ENCODE peak calls at places on chromosomes 2 and 18, in nine cellular contexts. N is K562, F is transverse colon, T is stomach, K is heart left ventricle, U is suprapubic skin, A is thyroid gland, W is uterus, Z is A549. D is an unnamed sample.

GRCh38 chr2:17688600-17688999 is 65.0 kb downstream of the SMC6 start:
- DNase-seq in T (no peak), W (no peak), Z (no peak), F (no peak), K (no peak), U (no peak), A (no peak), N (no peak), D (no peak)

GRCh38 chr2:198309673-198310280 is 505.4 kb downstream of the PLCL1 start:
- DNase-seq in Z (peak), K (no peak), W (no peak), U (no peak), A (peak), F (peak), N (peak), T (peak), D (no peak)

GRCh38 chr2:216696751-216697560 is 1.6 kb upstream of the IGFBP5 start:
- DNase-seq in W (no peak), U (no peak), F (no peak), K (no peak), N (peak), Z (peak), A (no peak), T (no peak), D (no peak)

GRCh38 chr2:148273158-148273691 is 252.3 kb downstream of the MBD5 start:
- DNase-seq in A (no peak), N (no peak), Z (no peak), W (no peak), T (no peak), U (no peak), F (no peak), K (no peak), D (no peak)

GRCh38 chr2:23497063-23497462 is 112.1 kb downstream of the KLHL29 start:
- DNase-seq in A (no peak), N (no peak), T (no peak), U (no peak), Z (no peak), F (no peak), W (no peak), K (no peak), D (no peak)

GRCh38 chr2:17800693-17801458 is 15.4 kb upstream of the MSGN1 start:
- DNase-seq in A (no peak), U (no peak), T (no peak), Z (no peak), K (no peak), N (no peak), F (peak), W (no peak), D (no peak)

GRCh38 chr2:132642415-132642814 is 27.6 kb downstream of the LYPD1 start:
- DNase-seq in U (no peak), Z (no peak), F (no peak), K (no peak), W (no peak), N (no peak), T (no peak), A (no peak), D (no peak)

GRCh38 chr2:27958711-27959378 is 68.3 kb downstream of the BABAM2 start:
- DNase-seq in T (no peak), F (no peak), K (no peak), N (no peak), W (no peak), U (no peak), A (no peak), Z (no peak), D (no peak)

GRCh38 chr2:8669157-8669852 is 12.6 kb upstream of the ID2 start:
- DNase-seq in A (no peak), K (peak), W (no peak), F (no peak), U (no peak), Z (no peak), N (no peak), T (no peak), D (no peak)

GRCh38 chr2:105517814-105518705 is 119.2 kb upstream of the FHL2 start:
- DNase-seq in U (no peak), F (peak), W (no peak), A (peak), Z (no peak), N (no peak), T (peak), K (peak), D (peak)

GRCh38 chr18:10908760-10909159 is 240.6 kb downstream of the PIEZO2 start:
- DNase-seq in A (no peak), T (no peak), F (no peak), W (no peak), Z (no peak), K (no peak), U (no peak), N (no peak), D (no peak)

GRCh38 chr18:14086459-14087231 is 45.6 kb downstream of the ZNF519 start:
- DNase-seq in T (no peak), N (peak), K (no peak), Z (peak), W (no peak), A (no peak), F (no peak), U (no peak), D (no peak)

GRCh38 chr2:196954001-196954400 is 27.5 kb upstream of the PGAP1 start:
- DNase-seq in Z (no peak), U (no peak), A (no peak), F (no peak), K (no peak), T (no peak), N (no peak), W (no peak), D (no peak)

GRCh38 chr2:178229927-178230326 is 35.6 kb downstream of the OSBPL6 start:
- DNase-seq in F (no peak), A (no peak), T (no peak), U (no peak), Z (no peak), N (no peak), W (no peak), K (no peak), D (no peak)

GRCh38 chr18:28768791-28769768 is 592.1 kb upstream of the CDH2 start:
- DNase-seq in N (no peak), F (no peak), T (no peak), W (no peak), K (no peak), A (no peak), U (no peak), Z (no peak), D (no peak)

GRCh38 chr2:145569108-145569507 is 1049.2 kb upstream of the ZEB2 start:
- DNase-seq in A (no peak), U (no peak), N (no peak), K (no peak), F (no peak), T (no peak), W (no peak), Z (no peak), D (no peak)

GRCh38 chr2:39631715-39632114 is 34.0 kb upstream of the TMEM178A start:
- DNase-seq in U (no peak), F (no peak), T (no peak), N (peak), Z (no peak), W (no peak), K (peak), A (no peak), D (no peak)

GRCh38 chr2:239576784-239577183 is 176.0 kb upstream of the HDAC4 start:
- DNase-seq in F (no peak), U (no peak), T (no peak), A (no peak), K (no peak), W (no peak), Z (no peak), N (no peak), D (no peak)

GRCh38 chr2:66578853-66579158 is 143.9 kb downstream of the MEIS1 start:
- DNase-seq in A (no peak), W (no peak), N (no peak), K (no peak), F (no peak), Z (no peak), T (no peak), U (no peak), D (no peak)

GRCh38 chr18:43719264-43719795 is 442.0 kb upstream of the SYT4 start:
- DNase-seq in N (no peak), W (no peak), F (no peak), Z (no peak), K (no peak), A (no peak), T (no peak), U (no peak), D (no peak)

GRCh38 chr18:68219867-68220266 is 495.0 kb downstream of the TMX3 start:
- DNase-seq in W (no peak), Z (no peak), N (no peak), U (no peak), T (no peak), K (no peak), A (no peak), F (no peak), D (no peak)

GRCh38 chr2:99888617-99889016 is 253.8 kb downstream of the AFF3 start:
- DNase-seq in F (no peak), K (no peak), N (no peak), W (no peak), T (no peak), U (no peak), Z (no peak), A (no peak), D (no peak)

GRCh38 chr2:99000708-99001107 is 64.7 kb upstream of the CRACDL start:
- DNase-seq in F (no peak), U (no peak), N (no peak), W (no peak), T (no peak), K (no peak), A (no peak), Z (no peak), D (no peak)

GRCh38 chr2:219252084-219252483 is 959 bp upstream of the TUBA4B start:
- DNase-seq in Z (no peak), A (no peak), W (no peak), K (no peak), U (no peak), N (no peak), F (peak), T (peak), D (peak)

GRCh38 chr18:56200381-56200831 is 438.0 kb downstream of the TXNL1 start:
- DNase-seq in A (no peak), K (no peak), U (no peak), N (no peak), T (no peak), Z (no peak), F (no peak), W (no peak), D (no peak)

GRCh38 chr2:111221701-111222100 is 101.0 kb downstream of the BCL2L11 start:
- DNase-seq in F (no peak), W (no peak), U (no peak), A (peak), Z (no peak), N (no peak), T (no peak), K (no peak), D (no peak)

GRCh38 chr2:223076573-223076972 is 24.6 kb downstream of the KCNE4 start:
- DNase-seq in K (no peak), W (no peak), T (no peak), F (no peak), U (no peak), A (no peak), Z (no peak), N (no peak), D (no peak)

GRCh38 chr2:210577263-210578071 is 21.1 kb downstream of the CPS1 start:
- DNase-seq in W (no peak), U (no peak), A (no peak), F (no peak), T (no peak), Z (peak), N (peak), K (no peak), D (no peak)

GRCh38 chr2:111161971-111162370 is 41.3 kb downstream of the BCL2L11 start:
- DNase-seq in U (no peak), Z (no peak), N (no peak), A (peak), T (peak), F (peak), K (peak), W (no peak), D (peak)

GRCh38 chr18:70454705-70455322 is 166.0 kb downstream of the SOCS6 start:
- DNase-seq in W (peak), F (no peak), Z (peak), U (no peak), N (peak), K (no peak), A (peak), T (no peak), D (no peak)

GRCh38 chr18:79629606-79630005 is 50.0 kb upstream of the CTDP1 start:
- DNase-seq in N (no peak), U (no peak), A (no peak), F (no peak), W (no peak), Z (no peak), T (peak), K (no peak), D (no peak)

GRCh38 chr2:37738266-37738885 is 66.9 kb upstream of the CDC42EP3 start:
- DNase-seq in A (no peak), F (no peak), K (no peak), Z (no peak), U (no peak), W (no peak), N (no peak), T (no peak), D (no peak)

GRCh38 chr2:126971481-126972271 is 73.0 kb downstream of the TEX51 start:
- DNase-seq in A (peak), W (peak), K (peak), Z (peak), T (peak), U (peak), N (peak), F (peak), D (peak)

GRCh38 chr18:12990128-12990485 is 1.1 kb upstream of the CEP192 start:
- DNase-seq in Z (no peak), K (no peak), N (no peak), U (no peak), W (no peak), A (no peak), F (no peak), T (no peak), D (no peak)

GRCh38 chr2:118185210-118186109 is 97.2 kb downstream of the INSIG2 start:
- DNase-seq in A (peak), N (peak), K (peak), F (peak), T (peak), U (peak), Z (peak), W (peak), D (no peak)
- H3K27ac ChIP-seq in A (peak), N (no peak), K (no peak), F (peak), T (peak), U (peak), Z (peak), W (peak), D (peak)

DNA sequence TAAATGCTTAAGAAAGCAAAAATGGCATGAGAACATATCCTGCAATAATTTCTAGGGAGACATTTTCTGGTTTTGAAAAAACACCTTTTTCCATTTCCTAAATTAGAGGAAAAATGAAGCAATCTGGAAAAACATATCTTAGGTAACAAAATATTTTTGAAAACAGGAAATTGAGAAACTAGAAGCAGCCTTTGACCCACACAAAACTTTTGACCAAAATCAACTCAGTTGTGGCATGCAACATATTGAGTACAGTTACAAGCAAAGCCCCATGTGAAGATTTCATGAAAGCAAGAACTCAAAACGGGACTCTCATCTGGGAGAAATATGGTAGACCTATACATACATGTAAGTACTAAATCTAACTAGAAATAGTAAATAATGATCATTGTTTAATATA is 28.5 kb upstream of the CHAC2 start:
- DNase-seq in W (no peak), Z (no peak), F (no peak), K (no peak), T (no peak), U (no peak), A (no peak), N (no peak), D (no peak)
- TF ChIP-seq POLR2A in W (no peak), Z (no peak), F (no peak), K (no peak), T (no peak), U (no peak), A (no peak), N (no peak), D (no peak)

DNA sequence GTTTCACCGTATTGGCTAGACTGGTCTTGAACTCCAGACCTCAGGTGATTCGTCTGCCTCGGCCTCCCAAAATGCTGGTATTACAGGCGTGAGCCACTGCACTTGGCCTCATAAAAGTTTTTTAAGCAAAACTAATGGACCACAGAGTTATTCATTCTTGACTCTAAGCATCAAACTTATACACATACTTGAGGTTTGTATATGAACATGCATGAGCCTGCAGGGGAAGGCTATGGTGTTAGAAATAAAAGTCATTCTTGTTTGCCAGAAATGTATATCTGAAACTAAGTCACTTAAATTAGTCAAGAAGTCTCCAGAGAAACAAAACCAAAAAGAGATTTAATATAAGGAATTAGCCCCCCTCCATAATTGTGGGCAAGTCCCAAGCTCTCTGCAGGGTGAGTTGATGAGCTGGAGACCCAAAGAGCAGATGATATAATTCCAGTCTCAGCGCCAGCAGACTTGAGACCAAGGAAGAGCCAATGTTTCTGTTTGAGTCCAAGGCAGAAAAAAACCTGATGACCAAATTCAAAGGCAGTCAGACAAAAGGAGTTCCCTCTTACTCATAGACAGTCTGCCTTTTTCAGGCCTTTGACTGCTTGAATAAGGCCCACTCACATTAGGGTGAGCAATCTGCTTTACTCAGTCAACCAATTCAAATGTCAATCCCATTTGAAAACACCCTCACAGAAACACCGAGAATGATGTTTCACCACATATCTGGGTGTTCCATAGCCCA is 69.0 kb upstream of the DSG1 start:
- DNase-seq in U (no peak), Z (no peak), A (no peak), T (no peak), K (no peak), W (no peak), F (no peak), N (no peak), D (no peak)
- H3K27ac ChIP-seq in U (peak), Z (no peak), A (no peak), T (no peak), K (no peak), W (no peak), F (no peak), N (no peak), D (no peak)

GRCh38 chr18:48951448-48952286 is 902 bp upstream of the SMAD7 start:
- DNase-seq in U (no peak), A (peak), N (peak), K (peak), W (peak), Z (no peak), T (peak), F (peak), D (peak)
- TF ChIP-seq POLR2A in U (no peak), A (peak), N (no peak), K (peak), W (peak), Z (peak), T (no peak), F (peak), D (peak)

DNA sequence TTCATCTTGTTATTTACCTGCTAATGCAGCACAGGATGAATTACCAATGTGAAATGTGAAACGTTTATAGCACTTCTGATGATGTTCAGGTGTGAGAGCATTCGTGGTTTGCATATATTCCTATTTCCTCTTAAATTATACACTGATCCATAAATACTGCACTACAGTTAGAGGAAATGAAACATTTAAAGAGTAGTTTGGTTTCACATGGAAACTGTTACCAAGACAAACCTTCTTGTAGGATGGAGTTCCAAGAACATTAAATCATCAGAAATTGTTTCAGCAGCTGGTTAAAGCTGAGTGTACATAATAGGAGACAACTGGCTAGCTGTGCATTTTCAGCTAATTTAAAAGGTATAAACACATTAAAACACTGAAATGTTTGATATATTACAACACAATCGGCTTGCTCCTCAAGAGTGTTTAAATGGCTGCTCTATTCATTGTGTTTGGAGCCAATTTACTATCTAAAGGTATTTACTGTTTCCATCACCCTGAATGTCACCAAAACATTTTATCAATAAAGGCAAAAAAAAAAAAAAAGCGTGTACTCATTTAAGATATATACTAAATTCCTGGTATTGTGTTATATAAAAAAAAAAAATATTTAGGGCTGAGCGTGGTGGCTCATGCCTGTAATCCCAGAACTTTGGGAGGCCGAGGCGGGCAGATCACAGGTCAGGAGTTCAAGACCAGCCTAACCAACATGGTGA is 100.6 kb downstream of the DYM start:
- DNase-seq in K (no peak), F (no peak), A (no peak), T (no peak), N (no peak), U (no peak), Z (no peak), W (no peak), D (no peak)
- H3K27ac ChIP-seq in K (no peak), F (peak), A (no peak), T (no peak), N (no peak), U (no peak), Z (no peak), W (no peak), D (no peak)

DNA sequence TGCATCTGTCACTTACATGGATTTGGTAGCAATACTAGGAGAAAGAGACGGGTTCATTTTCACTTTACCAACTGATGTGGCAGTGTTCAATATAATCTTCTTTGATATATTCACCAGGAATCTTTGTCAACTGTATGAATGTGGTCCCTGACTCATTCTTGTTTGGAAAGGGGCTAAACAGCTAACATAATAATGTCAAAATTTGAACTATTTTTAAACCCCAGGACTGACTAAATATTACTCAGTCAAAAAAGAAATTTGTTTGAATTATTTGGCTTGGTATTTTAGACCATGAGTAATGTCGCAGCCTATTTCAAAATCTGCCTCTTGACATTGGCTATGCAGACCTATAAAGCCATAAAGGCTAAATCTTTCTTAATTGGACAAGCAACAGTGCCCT is 413.7 kb upstream of the RGPD4 start:
- DNase-seq in K (no peak), N (no peak), Z (no peak), A (no peak), W (no peak), U (no peak), T (no peak), F (no peak), D (no peak)
- TF ChIP-seq POLR2A in K (no peak), N (no peak), Z (no peak), A (no peak), W (no peak), U (no peak), T (no peak), F (no peak), D (no peak)

DNA sequence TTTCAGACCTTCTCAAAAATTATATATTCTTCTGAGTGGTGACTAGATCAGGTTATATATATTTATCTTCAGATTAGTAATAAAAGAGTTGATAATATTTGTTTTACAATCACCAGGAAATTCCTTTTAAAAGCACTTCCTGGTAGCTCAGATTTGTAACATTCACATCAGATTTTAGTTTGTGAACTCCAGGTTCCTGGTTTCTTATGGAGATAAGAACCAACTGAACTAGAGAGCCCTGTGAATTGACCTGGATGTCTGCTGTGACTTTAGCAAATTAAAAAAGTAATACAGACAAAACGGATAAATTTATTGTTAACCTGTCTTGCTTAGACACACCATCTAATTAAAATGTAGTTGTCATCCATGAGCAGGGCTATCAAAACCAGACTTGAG is 868.7 kb downstream of the BCL11A start:
- DNase-seq in F (no peak), N (no peak), Z (no peak), K (no peak), A (no peak), T (no peak), U (no peak), W (no peak), D (no peak)
- H3K27ac ChIP-seq in F (no peak), N (no peak), Z (no peak), K (no peak), A (no peak), T (no peak), U (no peak), W (no peak), D (no peak)

D was measured in gastrocnemius medialis.